ENCODE peak calls at places on chromosome 18, in five cellular contexts. J is colonic mucosa, B is ELR, Y is nephron progenitor cell, H is AG08395. L is an unnamed sample.

GRCh38 chr18:9863282-9863681 is 22.5 kb upstream of the TXNDC2 start:
- DNase-seq in J (no peak), H (no peak), B (no peak), Y (no peak), L (no peak)

GRCh38 chr18:41829648-41830516 is 125.2 kb upstream of the PIK3C3 start:
- DNase-seq in J (no peak), Y (no peak), H (no peak), B (peak), L (no peak)

GRCh38 chr18:9323750-9324445 is 10.7 kb upstream of the TWSG1 start:
- DNase-seq in Y (no peak), B (peak), J (no peak), H (peak), L (no peak)

GRCh38 chr18:63882333-63883141 is 5.0 kb upstream of the SERPINB2 start:
- DNase-seq in Y (no peak), J (no peak), B (peak), H (peak), L (no peak)

GRCh38 chr18:63832470-63832869 is 55.0 kb upstream of the SERPINB2 start:
- DNase-seq in Y (no peak), B (peak), H (peak), J (no peak), L (no peak)

GRCh38 chr18:55024568-55024967 is 65.3 kb upstream of the CCDC68 start:
- DNase-seq in H (no peak), J (no peak), Y (no peak), B (peak), L (no peak)

GRCh38 chr18:3625717-3626091 is 175.7 kb downstream of the TGIF1 start:
- DNase-seq in J (no peak), H (no peak), B (no peak), Y (no peak), L (no peak)

GRCh38 chr18:11946756-11947155 is 34.6 kb upstream of the IMPA2 start:
- DNase-seq in Y (no peak), H (no peak), J (no peak), B (peak), L (no peak)

GRCh38 chr18:29123706-29124530 is 947.0 kb upstream of the CDH2 start:
- DNase-seq in H (no peak), Y (no peak), B (no peak), J (no peak), L (no peak)

GRCh38 chr18:62525611-62526010 is 2.8 kb downstream of the ZCCHC2 start:
- DNase-seq in B (peak), J (no peak), H (no peak), Y (no peak), L (no peak)

GRCh38 chr18:8797206-8797605 is 91.8 kb downstream of the MTCL1 start:
- DNase-seq in B (peak), H (no peak), Y (no peak), J (peak), L (no peak)

L was measured in left lobe of liver.